ENCODE peak calls at places on chromosome 15, in five cellular contexts. D is COR-L47, A is fibroblast of lung, L is foreskin keratinocyte, K is uterus. R is an unnamed sample.

GRCh38 chr15:86929461-86929860 is 849.8 kb downstream of the AGBL1 start:
- DNase-seq in D (no peak), A (no peak), L (no peak), K (no peak), R (no peak)

GRCh38 chr15:59689626-59690236 is 611 bp upstream of the BNIP2 start:
- DNase-seq in D (peak; percentile 79), A (peak; percentile 54), L (peak; percentile 25), K (peak; percentile 87), R (peak; percentile 70)

GRCh38 chr15:71508081-71508682 is 302.2 kb upstream of the NR2E3 start:
- DNase-seq in D (no peak), A (no peak), L (peak; percentile 71), K (no peak), R (no peak)

GRCh38 chr15:85993116-85993515 is 86.6 kb upstream of the AGBL1 start:
- DNase-seq in D (no peak), A (peak; percentile 63), L (no peak), K (no peak), R (no peak)

GRCh38 chr15:75842722-75843617 is at the start of gene UBE2Q2:
- DNase-seq in D (peak; percentile 77), A (peak; percentile 77), L (peak; percentile 20), K (peak; percentile 65), R (peak; percentile 83)

GRCh38 chr15:90228960-90229359 is 4.8 kb downstream of the CIB1 start:
- DNase-seq in D (no peak), A (no peak), L (no peak), K (no peak), R (no peak)

GRCh38 chr15:85531083-85531482 is 150.7 kb downstream of the AKAP13 start:
- DNase-seq in D (no peak), A (peak; percentile 39), L (no peak), K (no peak), R (peak; percentile 5)

GRCh38 chr15:33360876-33361275 is 50.1 kb downstream of the RYR3 start:
- DNase-seq in D (no peak), A (no peak), L (no peak), K (no peak), R (no peak)

R was measured in MG63.